ENCODE peak calls at places on chromosomes 5 and 9, in seven cellular contexts. D is upper lobe of left lung; O is MM.1S; F is heart right ventricle; W is lower lobe of right lung; S is breast epithelium; R is effector memory CD4-positive, alpha-beta T cell. B is an unnamed sample. For H3K4me1, the result is how much of the 10 kb centered on the place peaks cover.

GRCh38 chr5:120615967-120616645 is 152.0 kb downstream of the PRR16 start:
- DNase-seq in D (no peak), O (no peak), F (no peak), W (no peak), S (no peak), R (no peak), B (no peak)

GRCh38 chr9:78831726-78832125 is 534.8 kb downstream of the PSAT1 start:
- DNase-seq in D (no peak), O (no peak), F (no peak), W (no peak), S (no peak), R (no peak), B (no peak)

GRCh38 chr5:144711172-144711571 is 540.5 kb downstream of the KCTD16 start:
- DNase-seq in D (no peak), O (no peak), F (no peak), W (no peak), S (no peak), R (no peak), B (no peak)

GRCh38 chr5:172044631-172045314 is 38.3 kb upstream of the FBXW11 start:
- DNase-seq in D (no peak), O (no peak), F (no peak), W (no peak), S (no peak), R (no peak), B (no peak)

GRCh38 chr9:21682376-21682775 is 120.1 kb upstream of the MTAP start:
- DNase-seq in D (no peak), O (no peak), F (no peak), W (no peak), S (no peak), R (no peak), B (no peak)

GRCh38 chr5:149172261-149172660 is 31.0 kb downstream of the ABLIM3 start:
- DNase-seq in D (no peak), O (no peak), F (no peak), W (no peak), S (no peak), R (no peak), B (no peak)

GRCh38 chr5:174065528-174066189 is 20.2 kb downstream of the NSG2 start:
- DNase-seq in D (no peak), O (no peak), F (no peak), W (no peak), S (no peak), R (no peak), B (no peak)

GRCh38 chr9:69120380-69121154 is 53.5 kb upstream of the TJP2 start:
- DNase-seq in D (peak), O (no peak), F (no peak), W (peak), S (peak), R (no peak), B (no peak)

GRCh38 chr5:140977003-140977402 is 10.7 kb downstream of the PCDHAC2 start:
- DNase-seq in D (no peak), O (no peak), F (no peak), W (no peak), S (no peak), R (no peak), B (no peak)

GRCh38 chr5:15791859-15792258 is 291.9 kb downstream of the FBXL7 start:
- DNase-seq in D (no peak), O (no peak), F (no peak), W (no peak), S (no peak), R (no peak), B (no peak)

GRCh38 chr9:129398101-129398795 is 220.2 kb upstream of the IER5L start:
- DNase-seq in D (no peak), O (no peak), F (no peak), W (no peak), S (no peak), R (no peak), B (peak)

GRCh38 chr9:125961037-125961436 is 213.9 kb downstream of the PBX3 start:
- DNase-seq in D (no peak), O (no peak), F (no peak), W (no peak), S (no peak), R (no peak), B (no peak)

GRCh38 chr5:4584982-4585381 is 555.1 kb upstream of the ADAMTS16 start:
- DNase-seq in D (no peak), O (no peak), F (no peak), W (no peak), S (no peak), R (no peak), B (no peak)

GRCh38 chr5:94347130-94347529 is 271.3 kb downstream of the KIAA0825 start:
- DNase-seq in D (no peak), O (no peak), F (peak), W (no peak), S (no peak), R (no peak), B (no peak)

GRCh38 chr5:178116406-178116885 is 3.1 kb downstream of the N4BP3 start:
- DNase-seq in D (no peak), O (no peak), F (no peak), W (no peak), S (no peak), R (peak), B (peak)

GRCh38 chr5:174844971-174845370 is 120.6 kb downstream of the MSX2 start:
- DNase-seq in D (no peak), O (no peak), F (no peak), W (no peak), S (no peak), R (no peak), B (no peak)

GRCh38 chr5:169609716-169610115 is 26.1 kb downstream of the SPDL1 start:
- DNase-seq in D (no peak), O (no peak), F (no peak), W (no peak), S (no peak), R (no peak), B (no peak)
- H3K4me1 ChIP-seq in D (under half), O (under half), F (under half), W (under half), S (under half), R (under half), B (under half)

DNA sequence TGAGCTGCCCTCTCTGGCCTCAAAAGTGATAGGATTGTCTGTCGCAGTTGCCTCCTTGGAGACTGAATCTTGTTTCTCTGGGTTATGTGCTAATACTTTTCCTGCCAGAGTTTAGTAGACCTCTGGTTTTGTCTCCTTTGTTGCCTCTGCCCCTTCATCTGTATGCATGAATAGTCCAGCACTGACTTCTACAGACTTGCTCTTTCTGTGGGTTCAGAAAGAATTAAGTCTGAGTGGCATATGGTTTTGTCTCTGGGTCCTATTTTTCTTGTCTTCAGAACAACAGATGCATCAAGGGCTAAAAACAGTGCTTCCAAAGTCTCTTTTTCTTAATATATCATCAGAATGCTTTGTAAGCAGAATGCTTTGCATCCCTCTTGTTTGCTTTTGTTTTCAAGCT is 131.6 kb downstream of the UNC13B start:
- DNase-seq in D (no peak), O (peak), F (no peak), W (no peak), S (no peak), R (no peak), B (no peak)
- H3K27ac ChIP-seq in D (no peak), O (peak), F (no peak), W (no peak), S (no peak), R (no peak), B (no peak)

DNA sequence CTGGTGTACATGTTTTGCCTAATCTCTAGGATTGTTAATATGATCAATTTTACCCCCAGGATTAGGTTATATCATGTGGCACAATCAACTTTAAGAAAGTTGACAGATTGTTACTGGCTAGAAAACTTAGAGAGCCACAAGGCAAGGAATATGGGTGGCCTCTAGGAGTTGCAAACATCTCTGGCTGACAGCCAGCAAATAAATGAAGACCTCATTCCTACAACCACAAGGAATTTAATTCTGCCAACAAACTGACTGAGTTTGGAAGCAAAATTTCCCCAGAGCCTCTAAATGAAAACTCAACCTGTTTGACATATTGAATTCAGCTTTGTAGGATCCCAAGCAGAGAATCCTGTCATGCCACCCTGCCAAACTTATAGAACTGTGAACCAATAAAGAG is 196.4 kb upstream of the PTGER4 start:
- DNase-seq in D (no peak), O (no peak), F (no peak), W (no peak), S (no peak), R (no peak), B (no peak)
- H3K4me1 ChIP-seq in D (under half), O (under half), F (under half), W (under half), S (under half), R (under half), B (under half)

DNA sequence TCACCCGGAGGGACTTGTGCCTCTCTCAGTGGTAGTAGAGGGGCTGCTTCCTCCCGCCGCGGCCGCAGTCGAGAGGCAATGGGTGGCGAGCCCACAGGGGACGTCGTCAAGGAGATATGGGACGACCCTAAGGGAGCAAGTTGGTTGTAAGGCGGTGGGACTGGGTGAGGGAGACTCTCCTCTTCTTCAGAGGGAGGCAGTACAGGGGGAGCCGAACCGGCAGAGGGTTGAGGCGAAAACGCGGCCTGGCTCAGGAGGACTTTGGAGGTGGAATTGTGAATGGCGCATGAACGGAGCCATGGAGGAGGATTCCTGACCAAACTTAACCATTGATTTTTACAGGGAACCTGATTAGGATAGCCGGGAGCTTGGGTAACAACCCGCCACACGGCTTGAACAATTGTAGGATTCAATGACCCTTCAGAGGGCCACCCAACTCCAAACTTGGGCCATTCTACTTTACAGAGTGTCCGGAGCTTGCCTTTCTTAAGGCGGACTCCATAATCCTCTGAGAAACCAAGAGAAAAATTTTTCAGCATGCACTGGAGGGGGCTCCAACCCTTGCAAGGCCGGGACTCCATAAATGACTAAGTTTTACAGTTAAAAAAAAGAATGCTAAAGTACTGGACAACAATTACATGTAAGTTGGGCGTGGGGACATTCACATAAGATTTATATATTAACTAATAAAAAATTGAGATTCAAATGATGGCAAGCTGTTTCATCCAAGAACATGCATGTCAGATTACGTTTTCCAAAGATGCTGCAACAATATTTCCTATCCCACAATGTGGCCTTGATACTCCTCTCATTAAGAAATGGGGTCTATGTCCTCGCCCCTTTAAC is 19.4 kb upstream of the RHOBTB3 start:
- DNase-seq in D (no peak), O (no peak), F (no peak), W (no peak), S (no peak), R (no peak), B (no peak)
- H3K27ac ChIP-seq in D (no peak), O (no peak), F (no peak), W (no peak), S (no peak), R (no peak), B (no peak)

DNA sequence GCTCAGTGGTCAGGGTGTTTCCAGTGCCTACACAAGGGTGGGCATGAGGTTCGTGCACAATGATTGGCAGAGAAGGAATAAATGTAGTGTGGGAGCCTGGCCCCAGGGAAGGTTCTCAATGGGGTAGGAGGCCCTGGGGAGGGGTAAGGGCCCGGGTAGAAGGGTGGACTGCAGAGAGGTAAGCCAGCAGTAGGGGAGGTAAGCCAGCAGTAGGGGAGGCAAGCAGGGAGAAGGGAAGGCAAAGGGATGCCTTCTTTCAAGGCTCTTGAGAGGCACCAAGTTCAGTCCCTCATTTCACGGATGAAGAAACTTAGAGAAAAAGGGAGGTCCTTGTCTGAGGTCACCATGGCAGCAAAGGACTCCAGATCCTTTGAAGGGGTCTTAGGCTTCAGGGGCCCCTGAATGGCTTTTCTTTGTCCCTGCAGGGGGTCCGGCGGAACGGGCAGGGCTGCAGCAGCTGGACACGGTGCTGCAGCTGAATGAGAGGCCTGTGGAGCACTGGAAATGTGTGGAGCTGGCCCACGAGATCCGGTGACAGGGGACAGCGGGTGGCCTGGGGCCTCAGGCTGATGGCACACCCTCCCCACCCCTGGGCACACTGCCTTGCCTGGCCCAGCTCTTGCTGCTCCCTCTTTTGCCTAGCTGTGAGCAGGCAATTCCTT is 42.6 kb downstream of the RGS3 start:
- DNase-seq in D (no peak), O (no peak), F (no peak), W (no peak), S (no peak), R (no peak), B (no peak)
- H3K4me1 ChIP-seq in D (under half), O (under half), F (half or more), W (under half), S (under half), R (under half), B (under half)

DNA sequence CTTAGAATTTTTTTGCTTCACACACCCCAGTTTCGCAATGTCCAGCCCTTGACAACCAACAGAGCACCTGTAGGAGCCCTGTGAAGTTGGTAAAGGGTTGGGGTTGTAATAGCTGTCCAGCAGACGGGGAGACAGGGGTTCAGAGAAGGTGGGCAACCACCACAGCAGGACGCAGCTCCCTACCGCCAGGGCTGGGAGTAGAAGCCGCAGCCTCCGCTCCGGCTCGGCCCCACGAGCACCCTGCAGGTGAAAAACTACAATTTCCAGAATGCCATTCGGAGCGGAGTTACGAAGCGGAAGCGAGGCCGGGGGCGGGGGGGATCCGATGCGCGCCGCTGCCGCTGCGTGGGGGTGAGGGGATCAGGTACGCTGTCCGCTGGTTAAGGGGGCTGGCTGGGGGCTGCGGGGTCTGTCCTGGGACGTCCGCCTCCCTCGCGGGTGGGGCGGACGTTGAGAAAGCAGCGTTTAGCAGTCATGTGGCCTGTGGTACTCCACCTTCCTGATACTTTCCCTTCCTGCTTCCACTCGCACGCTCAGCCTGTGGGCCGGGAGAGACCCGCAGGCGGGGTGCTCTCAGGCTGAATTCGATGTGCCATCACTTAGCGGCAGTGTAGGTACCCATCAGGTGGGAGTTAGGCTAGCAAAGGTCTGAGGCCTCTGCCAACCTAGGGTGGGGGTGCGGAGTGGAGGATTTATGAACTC is at the start of gene TRMT10B:
- DNase-seq in D (peak), O (peak), F (peak), W (peak), S (peak), R (peak), B (peak)
- H3K27ac ChIP-seq in D (peak), O (no peak), F (peak), W (peak), S (peak), R (peak), B (peak)

B was measured in CD4-positive, alpha-beta memory T cell.